ENCODE peak calls at places on chromosomes 6 and 20, in four cellular contexts. Q is WTC11, G is GM12878, M is HepG2. J is an unnamed sample.

GRCh38 chr6:21305827-21306469 is 287.6 kb upstream of the SOX4 start:
- DNase-seq in G (no peak), Q (no peak), M (peak), J (no peak)

GRCh38 chr6:149043476-149044130 is 273.9 kb upstream of the TAB2 start:
- DNase-seq in Q (peak), G (no peak), M (peak), J (peak)

GRCh38 chr20:10920396-10920795 is 246.6 kb upstream of the JAG1 start:
- DNase-seq in G (no peak), M (no peak), Q (no peak), J (no peak)

GRCh38 chr6:135182993-135183531 is 2.0 kb downstream of the MYB start:
- DNase-seq in Q (peak), G (no peak), M (no peak), J (peak)

GRCh38 chr6:7615611-7616383 is 25.8 kb downstream of the SNRNP48 start:
- DNase-seq in M (peak), G (no peak), Q (peak), J (peak)

GRCh38 chr6:142155895-142156757 is 9.1 kb downstream of the VTA1 start:
- DNase-seq in G (no peak), M (peak), Q (no peak), J (peak)

GRCh38 chr6:28922004-28922840 is 1.6 kb downstream of the TRIM27 start:
- DNase-seq in Q (no peak), G (no peak), M (peak), J (peak)

GRCh38 chr20:1323830-1324597 is 4.9 kb downstream of the SDCBP2 start:
- DNase-seq in G (no peak), Q (no peak), M (no peak), J (no peak)

DNA sequence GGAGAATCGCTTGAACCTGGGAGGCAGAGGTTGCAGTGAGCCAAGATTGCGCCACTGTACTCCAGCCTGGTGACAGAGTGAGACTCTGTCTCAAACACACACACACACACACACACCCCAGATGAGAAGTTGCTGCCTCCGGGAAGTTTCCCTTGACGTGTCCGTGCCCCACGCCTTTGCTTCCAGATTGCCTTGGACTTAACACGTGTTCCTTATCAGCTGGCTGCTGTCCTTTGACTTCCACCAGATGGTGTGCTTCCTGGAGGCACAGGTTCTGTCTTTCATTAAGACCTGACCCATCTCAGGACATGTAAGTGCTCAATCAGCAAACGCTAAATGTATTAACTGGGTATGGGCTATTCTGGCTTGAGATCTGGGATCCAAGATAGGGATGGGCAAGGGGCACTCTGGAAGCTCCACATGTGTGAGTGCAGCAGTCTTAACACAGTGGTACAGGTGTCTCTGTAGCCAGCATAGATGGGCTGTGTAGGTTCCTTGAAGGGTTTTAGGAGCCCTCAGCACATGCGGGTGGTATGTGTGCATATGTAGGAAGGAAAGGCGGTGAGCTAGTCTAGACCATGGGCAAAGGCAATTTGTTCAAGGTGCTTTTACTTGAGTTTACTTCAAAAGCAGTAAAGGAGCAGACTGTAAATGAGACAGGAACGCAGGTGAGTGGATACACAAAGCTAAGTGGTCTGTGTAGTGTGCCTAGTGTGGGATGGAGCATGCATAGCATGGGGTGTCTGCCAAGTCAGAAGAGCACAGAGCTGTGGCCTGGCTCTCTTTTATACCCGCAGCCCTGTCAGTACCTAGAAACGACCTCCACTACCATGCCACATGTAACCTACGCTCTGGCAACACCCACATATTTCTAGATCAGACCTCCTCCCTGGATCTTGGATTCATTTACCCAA is 11.6 kb downstream of the PIGT start:
- DNase-seq in G (no peak), M (no peak), Q (no peak), J (peak)
- TF ChIP-seq NR2C2 in G (no peak), M (no peak), Q (no peak), J (no peak)

GRCh38 chr6:12603711-12604049 is 112.9 kb upstream of the PHACTR1 start:
- DNase-seq in G (no peak), M (no peak), Q (no peak), J (no peak)

GRCh38 chr6:12608016-12608860 is 108.3 kb upstream of the PHACTR1 start:
- DNase-seq in Q (no peak), M (no peak), G (peak), J (no peak)

GRCh38 chr6:12602951-12603710 is 113.4 kb upstream of the PHACTR1 start:
- DNase-seq in G (no peak), M (peak), Q (no peak), J (peak)

GRCh38 chr6:12606616-12607015 is 110.0 kb upstream of the PHACTR1 start:
- DNase-seq in G (no peak), Q (no peak), M (no peak), J (no peak)

GRCh38 chr6:12605888-12606345 is 110.7 kb upstream of the PHACTR1 start:
- DNase-seq in G (peak), Q (peak), M (peak), J (peak)
- TF ChIP-seq NR2C2 in G (no peak), Q (no peak), M (no peak), J (no peak)

GRCh38 chr20:16286601-16287000 is 286.6 kb downstream of the KIF16B start:
- DNase-seq in M (no peak), Q (no peak), G (no peak), J (no peak)

GRCh38 chr20:16284385-16285100 is 288.7 kb downstream of the KIF16B start:
- DNase-seq in Q (no peak), G (no peak), M (no peak), J (no peak)

GRCh38 chr20:16283307-16283706 is 289.9 kb downstream of the KIF16B start:
- DNase-seq in M (no peak), G (no peak), Q (no peak), J (no peak)

GRCh38 chr20:16280219-16280618 is 293.0 kb downstream of the KIF16B start:
- DNase-seq in Q (no peak), G (no peak), M (no peak), J (no peak)

GRCh38 chr20:16283978-16284377 is 289.3 kb downstream of the KIF16B start:
- DNase-seq in G (no peak), Q (no peak), M (no peak), J (no peak)
- TF ChIP-seq NR2C2 in G (no peak), Q (no peak), M (no peak), J (no peak)

GRCh38 chr6:41801380-41801779 is 13.9 kb downstream of the TOMM6 start:
- DNase-seq in Q (no peak), G (no peak), M (no peak), J (no peak)
- TF ChIP-seq NR2C2 in Q (no peak), G (no peak), M (no peak), J (no peak)

GRCh38 chr6:163261361-163261760 is 153.2 kb upstream of the QKI start:
- DNase-seq in G (no peak), M (no peak), Q (no peak), J (no peak)

GRCh38 chr6:163259689-163260088 is 154.8 kb upstream of the QKI start:
- DNase-seq in Q (no peak), M (no peak), G (no peak), J (no peak)

GRCh38 chr6:163260111-163260895 is 154.2 kb upstream of the QKI start:
- DNase-seq in M (no peak), G (no peak), Q (peak), J (no peak)

GRCh38 chr6:163262080-163262479 is 152.4 kb upstream of the QKI start:
- DNase-seq in M (no peak), Q (no peak), G (no peak), J (no peak)

DNA sequence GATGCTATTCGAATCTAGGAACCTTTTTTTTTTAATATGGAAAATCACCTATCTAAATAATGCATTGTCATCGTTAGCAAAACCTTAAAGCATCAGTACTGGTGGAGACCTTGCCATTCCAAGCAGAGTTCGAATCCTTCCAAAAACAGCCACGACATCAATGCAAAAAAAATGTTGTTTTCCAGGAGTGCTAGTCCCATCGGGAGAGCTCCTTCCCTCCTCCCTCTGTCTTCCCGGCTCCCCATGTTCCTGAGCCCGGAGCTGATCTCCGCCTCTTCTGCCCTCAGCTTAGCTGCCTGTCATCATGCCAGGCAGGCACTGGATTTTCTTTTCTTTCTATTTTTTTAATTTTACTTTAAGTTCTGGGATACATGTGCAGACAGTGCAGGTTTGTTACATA is 153.6 kb upstream of the QKI start:
- DNase-seq in Q (no peak), M (no peak), G (no peak), J (no peak)
- TF ChIP-seq NR2C2 in Q (no peak), M (no peak), G (no peak), J (no peak)

GRCh38 chr6:35587167-35587566 is 74.5 kb upstream of the TULP1 start:
- DNase-seq in M (no peak), G (no peak), Q (no peak), J (no peak)
- TF ChIP-seq NR2C2 in M (no peak), G (no peak), Q (no peak), J (no peak)

J was measured in K562.